ENCODE peak calls at places on chromosomes 5 and 9, in eight cellular contexts. One of them, this sample, is unnamed.

GRCh38 chr9:126650830-126651341 is 37.2 kb downstream of the LMX1B start:
- DNase-seq in fibroblast of pulmonary artery: no peak
- DNase-seq in PC-3: no peak
- DNase-seq in tibial artery: no peak
- DNase-seq in heart left ventricle: no peak
- DNase-seq in left ventricle myocardium inferior: no peak
- DNase-seq in body of pancreas: no peak
- DNase-seq in fibroblast of lung: no peak
- DNase-seq in this sample: no peak

GRCh38 chr5:55134053-55134722 is 25.8 kb upstream of the GPX8 start:
- DNase-seq in fibroblast of pulmonary artery: no peak
- DNase-seq in PC-3: no peak
- DNase-seq in tibial artery: no peak
- DNase-seq in heart left ventricle: no peak
- DNase-seq in left ventricle myocardium inferior: no peak
- DNase-seq in body of pancreas: no peak
- DNase-seq in fibroblast of lung: no peak
- DNase-seq in this sample: no peak

GRCh38 chr9:135050072-135050990 is 37.1 kb upstream of the OLFM1 start:
- DNase-seq in fibroblast of pulmonary artery: no peak
- DNase-seq in PC-3: no peak
- DNase-seq in tibial artery: peak; percentile 50
- DNase-seq in heart left ventricle: no peak
- DNase-seq in left ventricle myocardium inferior: no peak
- DNase-seq in body of pancreas: no peak
- DNase-seq in fibroblast of lung: no peak
- DNase-seq in this sample: no peak

GRCh38 chr5:127396490-127397155 is 106.0 kb downstream of the MEGF10 start:
- DNase-seq in fibroblast of pulmonary artery: no peak
- DNase-seq in PC-3: no peak
- DNase-seq in tibial artery: no peak
- DNase-seq in heart left ventricle: no peak
- DNase-seq in left ventricle myocardium inferior: no peak
- DNase-seq in body of pancreas: no peak
- DNase-seq in fibroblast of lung: no peak
- DNase-seq in this sample: no peak

GRCh38 chr9:124869466-124869985 is 7.6 kb downstream of the ARPC5L start:
- DNase-seq in fibroblast of pulmonary artery: no peak
- DNase-seq in PC-3: peak; percentile 17
- DNase-seq in tibial artery: peak; percentile 69
- DNase-seq in heart left ventricle: no peak
- DNase-seq in left ventricle myocardium inferior: no peak
- DNase-seq in body of pancreas: peak; percentile 21
- DNase-seq in fibroblast of lung: no peak
- DNase-seq in this sample: no peak

GRCh38 chr9:101477736-101478135 is 42.2 kb upstream of the ALDOB start:
- DNase-seq in fibroblast of pulmonary artery: no peak
- DNase-seq in PC-3: no peak
- DNase-seq in tibial artery: no peak
- DNase-seq in heart left ventricle: peak; percentile 24
- DNase-seq in left ventricle myocardium inferior: no peak
- DNase-seq in body of pancreas: no peak
- DNase-seq in fibroblast of lung: no peak
- DNase-seq in this sample: no peak

GRCh38 chr5:64074533-64074932 is 91.1 kb upstream of the RNF180 start:
- DNase-seq in fibroblast of pulmonary artery: peak; percentile 51
- DNase-seq in PC-3: peak; percentile 76
- DNase-seq in tibial artery: no peak
- DNase-seq in heart left ventricle: no peak
- DNase-seq in left ventricle myocardium inferior: no peak
- DNase-seq in body of pancreas: no peak
- DNase-seq in fibroblast of lung: peak; percentile 34
- DNase-seq in this sample: peak; percentile 40

GRCh38 chr5:140833993-140834392 is at the start of gene PCDHA7:
- DNase-seq in fibroblast of pulmonary artery: peak; percentile 40
- DNase-seq in PC-3: no peak
- DNase-seq in tibial artery: no peak
- DNase-seq in heart left ventricle: no peak
- DNase-seq in left ventricle myocardium inferior: no peak
- DNase-seq in body of pancreas: no peak
- DNase-seq in fibroblast of lung: peak; percentile 32
- DNase-seq in this sample: no peak

GRCh38 chr9:100277166-100277979 is 75.4 kb downstream of the TEX10 start:
- DNase-seq in fibroblast of pulmonary artery: peak; percentile 20
- DNase-seq in PC-3: no peak
- DNase-seq in tibial artery: no peak
- DNase-seq in heart left ventricle: no peak
- DNase-seq in left ventricle myocardium inferior: no peak
- DNase-seq in body of pancreas: no peak
- DNase-seq in fibroblast of lung: peak; percentile 19
- DNase-seq in this sample: no peak

GRCh38 chr9:137265496-137266161 is 10.5 kb downstream of the NELFB start:
- DNase-seq in fibroblast of pulmonary artery: no peak
- DNase-seq in PC-3: no peak
- DNase-seq in tibial artery: no peak
- DNase-seq in heart left ventricle: no peak
- DNase-seq in left ventricle myocardium inferior: no peak
- DNase-seq in body of pancreas: no peak
- DNase-seq in fibroblast of lung: no peak
- DNase-seq in this sample: no peak

GRCh38 chr9:97919217-97919813 is 3.0 kb downstream of the TRMO start:
- DNase-seq in fibroblast of pulmonary artery: peak; percentile 4
- DNase-seq in PC-3: no peak
- DNase-seq in tibial artery: no peak
- DNase-seq in heart left ventricle: no peak
- DNase-seq in left ventricle myocardium inferior: no peak
- DNase-seq in body of pancreas: no peak
- DNase-seq in fibroblast of lung: no peak
- DNase-seq in this sample: no peak

DNA sequence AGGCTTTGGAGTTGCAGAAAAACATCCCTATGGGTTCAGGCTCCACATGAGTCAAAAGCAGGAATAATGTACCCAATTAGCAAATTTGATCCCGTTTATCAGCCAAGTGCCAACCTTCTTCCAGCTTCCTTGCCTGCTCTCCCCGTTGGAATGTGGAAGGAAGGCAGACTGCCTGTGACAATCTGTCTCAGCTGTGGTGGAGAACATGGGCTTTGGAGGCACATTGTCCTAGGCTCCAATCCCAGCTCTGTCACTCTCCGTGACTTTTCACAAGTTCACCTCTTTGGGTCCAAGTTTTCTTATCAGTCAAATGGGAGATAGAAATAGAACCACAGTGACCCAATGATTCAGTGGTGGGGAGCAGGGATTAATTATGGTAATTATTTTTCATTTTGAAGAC is 113.9 kb downstream of the ARHGAP26 start:
- DNase-seq in fibroblast of pulmonary artery: no peak
- DNase-seq in PC-3: no peak
- DNase-seq in tibial artery: no peak
- DNase-seq in heart left ventricle: no peak
- DNase-seq in left ventricle myocardium inferior: no peak
- DNase-seq in body of pancreas: no peak
- DNase-seq in fibroblast of lung: no peak
- DNase-seq in this sample: no peak
- TF ChIP-seq CTCF in fibroblast of pulmonary artery: no peak
- TF ChIP-seq CTCF in PC-3: no peak
- TF ChIP-seq CTCF in tibial artery: no peak
- TF ChIP-seq CTCF in heart left ventricle: no peak
- TF ChIP-seq CTCF in left ventricle myocardium inferior: no peak
- TF ChIP-seq CTCF in body of pancreas: no peak
- TF ChIP-seq CTCF in fibroblast of lung: no peak
- TF ChIP-seq CTCF in this sample: no peak

DNA sequence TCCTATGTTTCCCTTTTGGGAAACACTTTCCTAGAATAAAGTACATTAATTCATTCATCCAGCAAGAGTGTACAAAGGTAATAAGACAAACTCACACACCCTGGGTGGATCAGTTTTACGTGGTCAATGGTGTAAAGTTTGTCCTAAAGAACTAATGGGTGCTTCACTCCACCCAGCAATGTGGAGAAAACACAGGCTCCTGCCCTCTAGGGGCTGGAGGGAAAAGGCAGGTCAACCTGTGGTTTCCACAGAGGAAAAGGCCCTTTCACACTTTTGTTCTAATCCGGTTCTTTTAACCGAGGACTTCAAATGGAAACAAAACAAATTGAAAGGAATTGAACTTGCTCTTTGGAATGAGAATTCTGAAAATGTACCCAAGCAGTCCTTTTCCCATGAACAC is 80.9 kb upstream of the SPOCK1 start:
- DNase-seq in fibroblast of pulmonary artery: no peak
- DNase-seq in PC-3: peak; percentile 5
- DNase-seq in tibial artery: no peak
- DNase-seq in heart left ventricle: no peak
- DNase-seq in left ventricle myocardium inferior: no peak
- DNase-seq in body of pancreas: no peak
- DNase-seq in fibroblast of lung: no peak
- DNase-seq in this sample: no peak
- TF ChIP-seq CTCF in fibroblast of pulmonary artery: peak; percentile 42
- TF ChIP-seq CTCF in PC-3: peak; percentile 51
- TF ChIP-seq CTCF in tibial artery: no peak
- TF ChIP-seq CTCF in heart left ventricle: no peak
- TF ChIP-seq CTCF in left ventricle myocardium inferior: peak; percentile 29
- TF ChIP-seq CTCF in body of pancreas: no peak
- TF ChIP-seq CTCF in fibroblast of lung: peak; percentile 21
- TF ChIP-seq CTCF in this sample: no peak

DNA sequence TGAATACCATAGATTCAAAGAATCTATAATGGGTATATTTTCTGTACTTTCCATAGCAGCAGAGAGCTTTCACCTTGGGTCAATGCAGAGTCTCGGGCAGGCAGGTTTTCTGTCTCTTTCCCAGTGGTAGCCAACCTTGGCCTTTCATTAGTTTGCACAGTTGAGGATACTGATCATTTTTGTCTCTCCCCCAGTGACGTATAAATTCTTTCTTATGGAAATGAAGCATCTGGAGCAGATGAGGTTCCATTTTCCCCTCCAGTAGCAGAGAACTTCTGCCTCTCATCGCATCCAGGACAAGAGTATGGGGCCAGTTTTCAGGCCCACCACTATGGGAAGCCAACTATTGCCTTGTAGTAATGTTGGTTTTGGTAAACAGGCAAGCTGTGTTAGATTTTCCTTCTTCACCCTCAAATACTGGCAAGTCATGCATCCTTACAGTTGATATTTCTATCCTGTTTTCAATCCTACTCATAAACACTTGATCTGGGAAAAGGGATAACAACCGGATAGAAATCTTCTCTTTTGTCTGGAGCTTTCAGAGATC is 845.2 kb upstream of the CDH18 start:
- DNase-seq in fibroblast of pulmonary artery: no peak
- DNase-seq in PC-3: no peak
- DNase-seq in tibial artery: no peak
- DNase-seq in heart left ventricle: no peak
- DNase-seq in left ventricle myocardium inferior: no peak
- DNase-seq in body of pancreas: no peak
- DNase-seq in fibroblast of lung: no peak
- DNase-seq in this sample: no peak
- TF ChIP-seq CTCF in fibroblast of pulmonary artery: no peak
- TF ChIP-seq CTCF in PC-3: no peak
- TF ChIP-seq CTCF in tibial artery: no peak
- TF ChIP-seq CTCF in heart left ventricle: no peak
- TF ChIP-seq CTCF in left ventricle myocardium inferior: no peak
- TF ChIP-seq CTCF in body of pancreas: no peak
- TF ChIP-seq CTCF in fibroblast of lung: no peak
- TF ChIP-seq CTCF in this sample: no peak

GRCh38 chr5:142981886-142982820 is 212.0 kb downstream of the ARHGAP26 start:
- DNase-seq in fibroblast of pulmonary artery: peak; percentile 79
- DNase-seq in PC-3: peak; percentile 81
- DNase-seq in tibial artery: peak; percentile 86
- DNase-seq in heart left ventricle: peak; percentile 88
- DNase-seq in left ventricle myocardium inferior: peak; percentile 84
- DNase-seq in body of pancreas: peak; percentile 93
- DNase-seq in fibroblast of lung: peak; percentile 74
- DNase-seq in this sample: no peak

GRCh38 chr5:142981475-142981874 is 211.3 kb downstream of the ARHGAP26 start:
- DNase-seq in fibroblast of pulmonary artery: no peak
- DNase-seq in PC-3: no peak
- DNase-seq in tibial artery: no peak
- DNase-seq in heart left ventricle: no peak
- DNase-seq in left ventricle myocardium inferior: no peak
- DNase-seq in body of pancreas: no peak
- DNase-seq in fibroblast of lung: no peak
- DNase-seq in this sample: no peak

GRCh38 chr5:142984016-142984415 is 213.8 kb downstream of the ARHGAP26 start:
- DNase-seq in fibroblast of pulmonary artery: no peak
- DNase-seq in PC-3: no peak
- DNase-seq in tibial artery: no peak
- DNase-seq in heart left ventricle: no peak
- DNase-seq in left ventricle myocardium inferior: no peak
- DNase-seq in body of pancreas: no peak
- DNase-seq in fibroblast of lung: no peak
- DNase-seq in this sample: no peak

GRCh38 chr5:142984525-142984924 is 214.3 kb downstream of the ARHGAP26 start:
- DNase-seq in fibroblast of pulmonary artery: no peak
- DNase-seq in PC-3: no peak
- DNase-seq in tibial artery: no peak
- DNase-seq in heart left ventricle: no peak
- DNase-seq in left ventricle myocardium inferior: no peak
- DNase-seq in body of pancreas: no peak
- DNase-seq in fibroblast of lung: no peak
- DNase-seq in this sample: no peak

DNA sequence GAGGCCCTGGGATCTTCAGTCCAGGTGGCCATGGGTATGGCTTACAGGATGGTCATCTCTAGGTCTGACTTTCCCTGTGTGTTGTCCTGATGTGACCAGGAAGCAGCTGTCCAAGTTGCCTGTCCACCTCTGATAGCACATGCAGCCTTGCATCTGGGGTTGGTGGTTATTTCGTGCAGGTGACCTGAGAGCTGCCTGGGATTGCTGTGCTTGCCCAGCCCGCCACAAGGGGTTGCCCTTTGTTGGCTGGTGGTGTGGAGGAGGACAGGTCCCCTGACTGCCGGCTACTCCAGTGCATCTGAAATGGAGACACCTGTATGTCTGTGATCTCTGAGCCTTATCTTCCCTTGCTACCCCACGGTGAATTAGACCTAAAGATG is 212.6 kb downstream of the ARHGAP26 start:
- DNase-seq in fibroblast of pulmonary artery: no peak
- DNase-seq in PC-3: no peak
- DNase-seq in tibial artery: no peak
- DNase-seq in heart left ventricle: no peak
- DNase-seq in left ventricle myocardium inferior: no peak
- DNase-seq in body of pancreas: no peak
- DNase-seq in fibroblast of lung: no peak
- DNase-seq in this sample: no peak
- TF ChIP-seq CTCF in fibroblast of pulmonary artery: peak; percentile 3
- TF ChIP-seq CTCF in PC-3: peak; percentile 34
- TF ChIP-seq CTCF in tibial artery: no peak
- TF ChIP-seq CTCF in heart left ventricle: no peak
- TF ChIP-seq CTCF in left ventricle myocardium inferior: peak; percentile 39
- TF ChIP-seq CTCF in body of pancreas: no peak
- TF ChIP-seq CTCF in fibroblast of lung: no peak
- TF ChIP-seq CTCF in this sample: no peak

This sample was measured in GM13976.